ENCODE peak calls at places on chromosomes 7 and 10, in four cellular contexts. M is GM13977, S is germinal center, R is NCI-H510A treated with DMSO at 0.1 percent for 48 hours. L is an unnamed sample.
A peak's percentile ranks its signal among the peaks of the same experiment; 100 is the strongest.

GRCh38 chr7:135385209-135385608 is 124.7 kb downstream of the CNOT4 start:
- DNase-seq in M (no peak), S (no peak), R (no peak), L (no peak)

GRCh38 chr7:81887098-81887497 is 117.3 kb upstream of the HGF start:
- DNase-seq in M (no peak), S (no peak), R (peak; percentile 67), L (peak; percentile 35)

GRCh38 chr10:52729259-52730104 is 43.1 kb downstream of the MBL2 start:
- DNase-seq in M (peak; percentile 47), S (no peak), R (peak; percentile 21), L (no peak)

GRCh38 chr10:125707852-125708468 is 11.5 kb upstream of the EDRF1 start:
- DNase-seq in M (no peak), S (no peak), R (no peak), L (peak; percentile 57)

GRCh38 chr7:2800220-2800922 is 43.7 kb downstream of the GNA12 start:
- DNase-seq in M (no peak), S (no peak), R (no peak), L (no peak)

GRCh38 chr7:120259382-120259781 is 13.6 kb upstream of the KCND2 start:
- DNase-seq in M (no peak), S (no peak), R (no peak), L (no peak)

GRCh38 chr7:37205451-37205850 is 243.2 kb downstream of the ELMO1 start:
- DNase-seq in M (no peak), S (no peak), R (no peak), L (no peak)

GRCh38 chr7:114979388-114979787 is 57.5 kb downstream of the MDFIC start:
- DNase-seq in M (no peak), S (no peak), R (no peak), L (no peak)

GRCh38 chr7:19061331-19061730 is 56.1 kb downstream of the TWIST1 start:
- DNase-seq in M (no peak), S (no peak), R (no peak), L (no peak)

GRCh38 chr10:2054728-2055127 is 317.4 kb upstream of the ADARB2 start:
- DNase-seq in M (no peak), S (no peak), R (no peak), L (no peak)

GRCh38 chr10:34744590-34744989 is 70.5 kb downstream of the PARD3 start:
- DNase-seq in M (no peak), S (no peak), R (no peak), L (no peak)

GRCh38 chr7:159121476-159121875 is 23.2 kb downstream of the VIPR2 start:
- DNase-seq in M (no peak), S (no peak), R (no peak), L (no peak)

GRCh38 chr10:16948335-16948734 is 131.1 kb upstream of the RSU1 start:
- DNase-seq in M (no peak), S (no peak), R (no peak), L (no peak)

GRCh38 chr10:123687758-123688157 is 21.6 kb downstream of the GPR26 start:
- DNase-seq in M (no peak), S (no peak), R (peak; percentile 21), L (no peak)

GRCh38 chr10:35639651-35640311 is 2.3 kb downstream of the FZD8 start:
- DNase-seq in M (no peak), S (no peak), R (no peak), L (no peak)

GRCh38 chr10:122981066-122981464 is 864 bp downstream of the PSTK start:
- DNase-seq in M (peak; percentile 40), S (peak; percentile 28), R (peak; percentile 18), L (no peak)

GRCh38 chr7:102883098-102883860 is 29.5 kb upstream of the LRRC17 start:
- DNase-seq in M (no peak), S (no peak), R (no peak), L (no peak)

GRCh38 chr7:104240400-104240799 is 32.6 kb upstream of the ORC5 start:
- DNase-seq in M (no peak), S (no peak), R (peak; percentile 57), L (peak; percentile 47)

GRCh38 chr10:107561136-107561650 is 396.7 kb upstream of the SORCS1 start:
- DNase-seq in M (no peak), S (no peak), R (no peak), L (no peak)

GRCh38 chr10:126671402-126671975 is 996 bp upstream of the C10orf90 start:
- DNase-seq in M (no peak), S (no peak), R (no peak), L (no peak)

GRCh38 chr7:102891693-102892261 is 21.0 kb upstream of the LRRC17 start:
- DNase-seq in M (no peak), S (no peak), R (no peak), L (no peak)

GRCh38 chr10:124629410-124629809 is 114.8 kb downstream of the FAM53B start:
- DNase-seq in M (no peak), S (no peak), R (no peak), L (no peak)

GRCh38 chr7:37488163-37488759 is 39.6 kb upstream of the ELMO1 start:
- DNase-seq in M (no peak), S (no peak), R (no peak), L (no peak)

L was measured in DMS153.